ENCODE peak calls at places on chromosomes 7 and 10, in ten cellular contexts. One of them, this sample, is unnamed.

GRCh38 chr10:46325021-46325420 is 38.2 kb downstream of the ANTXRL start:
- DNase-seq in K562: no peak
- DNase-seq in transverse colon: no peak
- DNase-seq in sigmoid colon: no peak
- DNase-seq in prostate gland: no peak
- DNase-seq in suprapubic skin: no peak
- DNase-seq in GM23338: peak; percentile 35
- DNase-seq in breast epithelium: no peak
- DNase-seq in stomach: no peak
- DNase-seq in HepG2: no peak
- DNase-seq in this sample: no peak

GRCh38 chr10:120327671-120328070 is 129.4 kb upstream of the PLPP4 start:
- DNase-seq in transverse colon: no peak
- DNase-seq in breast epithelium: no peak
- DNase-seq in sigmoid colon: no peak
- DNase-seq in prostate gland: no peak
- DNase-seq in K562: no peak
- DNase-seq in suprapubic skin: no peak
- DNase-seq in HepG2: no peak
- DNase-seq in GM23338: peak; percentile 4
- DNase-seq in stomach: no peak
- DNase-seq in this sample: no peak

GRCh38 chr10:69883256-69883655 is 81.5 kb downstream of the COL13A1 start:
- DNase-seq in suprapubic skin: no peak
- DNase-seq in breast epithelium: no peak
- DNase-seq in GM23338: peak; percentile 42
- DNase-seq in transverse colon: peak; percentile 46
- DNase-seq in K562: peak; percentile 11
- DNase-seq in HepG2: peak; percentile 47
- DNase-seq in prostate gland: no peak
- DNase-seq in stomach: peak; percentile 37
- DNase-seq in sigmoid colon: no peak
- DNase-seq in this sample: no peak

GRCh38 chr10:71621263-71621751 is 98.3 kb downstream of the C10orf105 start:
- DNase-seq in transverse colon: no peak
- DNase-seq in sigmoid colon: peak; percentile 87
- DNase-seq in prostate gland: no peak
- DNase-seq in suprapubic skin: no peak
- DNase-seq in stomach: no peak
- DNase-seq in K562: peak; percentile 34
- DNase-seq in GM23338: peak; percentile 67
- DNase-seq in HepG2: no peak
- DNase-seq in breast epithelium: peak; percentile 47
- DNase-seq in this sample: no peak

GRCh38 chr10:100993986-100994708 is 5.5 kb upstream of the LZTS2 start:
- DNase-seq in sigmoid colon: peak; percentile 66
- DNase-seq in prostate gland: no peak
- DNase-seq in transverse colon: no peak
- DNase-seq in stomach: no peak
- DNase-seq in GM23338: peak; percentile 74
- DNase-seq in breast epithelium: no peak
- DNase-seq in K562: peak; percentile 28
- DNase-seq in HepG2: no peak
- DNase-seq in suprapubic skin: no peak
- DNase-seq in this sample: no peak

GRCh38 chr7:123711832-123712293 is 36.9 kb downstream of the WASL start:
- DNase-seq in suprapubic skin: no peak
- DNase-seq in sigmoid colon: no peak
- DNase-seq in HepG2: no peak
- DNase-seq in stomach: no peak
- DNase-seq in breast epithelium: no peak
- DNase-seq in transverse colon: no peak
- DNase-seq in prostate gland: no peak
- DNase-seq in GM23338: no peak
- DNase-seq in K562: peak; percentile 81
- DNase-seq in this sample: no peak

GRCh38 chr7:136925049-136925448 is 56.6 kb downstream of the CHRM2 start:
- DNase-seq in sigmoid colon: no peak
- DNase-seq in GM23338: no peak
- DNase-seq in stomach: no peak
- DNase-seq in suprapubic skin: no peak
- DNase-seq in transverse colon: no peak
- DNase-seq in prostate gland: no peak
- DNase-seq in breast epithelium: no peak
- DNase-seq in K562: no peak
- DNase-seq in HepG2: no peak
- DNase-seq in this sample: no peak

GRCh38 chr10:110498982-110499795 is 1.5 kb downstream of the DUSP5 start:
- DNase-seq in prostate gland: no peak
- DNase-seq in transverse colon: peak; percentile 64
- DNase-seq in sigmoid colon: no peak
- DNase-seq in stomach: peak; percentile 46
- DNase-seq in HepG2: peak; percentile 21
- DNase-seq in suprapubic skin: no peak
- DNase-seq in K562: peak; percentile 50
- DNase-seq in GM23338: peak; percentile 77
- DNase-seq in breast epithelium: peak; percentile 64
- DNase-seq in this sample: no peak

GRCh38 chr7:1591396-1591795 is 21.6 kb upstream of the PSMG3 start:
- DNase-seq in stomach: no peak
- DNase-seq in breast epithelium: no peak
- DNase-seq in GM23338: no peak
- DNase-seq in suprapubic skin: no peak
- DNase-seq in transverse colon: no peak
- DNase-seq in prostate gland: no peak
- DNase-seq in sigmoid colon: no peak
- DNase-seq in HepG2: no peak
- DNase-seq in K562: no peak
- DNase-seq in this sample: no peak

GRCh38 chr10:127151981-127152699 is 44.3 kb downstream of the INSYN2A start:
- DNase-seq in GM23338: peak; percentile 25
- DNase-seq in prostate gland: no peak
- DNase-seq in K562: no peak
- DNase-seq in breast epithelium: no peak
- DNase-seq in transverse colon: no peak
- DNase-seq in sigmoid colon: no peak
- DNase-seq in stomach: no peak
- DNase-seq in HepG2: peak; percentile 24
- DNase-seq in suprapubic skin: no peak
- DNase-seq in this sample: no peak

GRCh38 chr10:88318803-88319202 is 264.3 kb downstream of the RNLS start:
- DNase-seq in sigmoid colon: no peak
- DNase-seq in GM23338: peak; percentile 62
- DNase-seq in prostate gland: no peak
- DNase-seq in transverse colon: no peak
- DNase-seq in suprapubic skin: no peak
- DNase-seq in HepG2: peak; percentile 1
- DNase-seq in breast epithelium: no peak
- DNase-seq in stomach: no peak
- DNase-seq in K562: peak; percentile 1
- DNase-seq in this sample: no peak

GRCh38 chr7:74707216-74707615 is 49.7 kb downstream of the GTF2I start:
- DNase-seq in GM23338: no peak
- DNase-seq in HepG2: no peak
- DNase-seq in transverse colon: no peak
- DNase-seq in K562: no peak
- DNase-seq in breast epithelium: no peak
- DNase-seq in sigmoid colon: no peak
- DNase-seq in stomach: no peak
- DNase-seq in suprapubic skin: no peak
- DNase-seq in prostate gland: no peak
- DNase-seq in this sample: no peak

GRCh38 chr7:74708569-74709275 is 51.2 kb downstream of the GTF2I start:
- DNase-seq in GM23338: no peak
- DNase-seq in prostate gland: no peak
- DNase-seq in transverse colon: no peak
- DNase-seq in sigmoid colon: no peak
- DNase-seq in stomach: no peak
- DNase-seq in K562: no peak
- DNase-seq in breast epithelium: no peak
- DNase-seq in suprapubic skin: no peak
- DNase-seq in HepG2: no peak
- DNase-seq in this sample: no peak

GRCh38 chr7:74713567-74713966 is 56.0 kb downstream of the GTF2I start:
- DNase-seq in suprapubic skin: no peak
- DNase-seq in HepG2: no peak
- DNase-seq in stomach: no peak
- DNase-seq in prostate gland: no peak
- DNase-seq in K562: no peak
- DNase-seq in breast epithelium: no peak
- DNase-seq in GM23338: no peak
- DNase-seq in transverse colon: no peak
- DNase-seq in sigmoid colon: no peak
- DNase-seq in this sample: no peak

GRCh38 chr7:74709880-74710671 is 52.6 kb downstream of the GTF2I start:
- DNase-seq in suprapubic skin: no peak
- DNase-seq in breast epithelium: no peak
- DNase-seq in stomach: no peak
- DNase-seq in GM23338: peak; percentile 26
- DNase-seq in prostate gland: no peak
- DNase-seq in K562: peak; percentile 32
- DNase-seq in HepG2: no peak
- DNase-seq in sigmoid colon: no peak
- DNase-seq in transverse colon: no peak
- DNase-seq in this sample: peak; percentile 10
- TF ChIP-seq CTCF in suprapubic skin: no peak
- TF ChIP-seq CTCF in breast epithelium: no peak
- TF ChIP-seq CTCF in stomach: peak; percentile 9
- TF ChIP-seq CTCF in GM23338: peak; percentile 21
- TF ChIP-seq CTCF in prostate gland: no peak
- TF ChIP-seq CTCF in K562: peak; percentile 33
- TF ChIP-seq CTCF in HepG2: peak; percentile 25
- TF ChIP-seq CTCF in sigmoid colon: no peak
- TF ChIP-seq CTCF in transverse colon: no peak
- TF ChIP-seq CTCF in this sample: no peak

DNA sequence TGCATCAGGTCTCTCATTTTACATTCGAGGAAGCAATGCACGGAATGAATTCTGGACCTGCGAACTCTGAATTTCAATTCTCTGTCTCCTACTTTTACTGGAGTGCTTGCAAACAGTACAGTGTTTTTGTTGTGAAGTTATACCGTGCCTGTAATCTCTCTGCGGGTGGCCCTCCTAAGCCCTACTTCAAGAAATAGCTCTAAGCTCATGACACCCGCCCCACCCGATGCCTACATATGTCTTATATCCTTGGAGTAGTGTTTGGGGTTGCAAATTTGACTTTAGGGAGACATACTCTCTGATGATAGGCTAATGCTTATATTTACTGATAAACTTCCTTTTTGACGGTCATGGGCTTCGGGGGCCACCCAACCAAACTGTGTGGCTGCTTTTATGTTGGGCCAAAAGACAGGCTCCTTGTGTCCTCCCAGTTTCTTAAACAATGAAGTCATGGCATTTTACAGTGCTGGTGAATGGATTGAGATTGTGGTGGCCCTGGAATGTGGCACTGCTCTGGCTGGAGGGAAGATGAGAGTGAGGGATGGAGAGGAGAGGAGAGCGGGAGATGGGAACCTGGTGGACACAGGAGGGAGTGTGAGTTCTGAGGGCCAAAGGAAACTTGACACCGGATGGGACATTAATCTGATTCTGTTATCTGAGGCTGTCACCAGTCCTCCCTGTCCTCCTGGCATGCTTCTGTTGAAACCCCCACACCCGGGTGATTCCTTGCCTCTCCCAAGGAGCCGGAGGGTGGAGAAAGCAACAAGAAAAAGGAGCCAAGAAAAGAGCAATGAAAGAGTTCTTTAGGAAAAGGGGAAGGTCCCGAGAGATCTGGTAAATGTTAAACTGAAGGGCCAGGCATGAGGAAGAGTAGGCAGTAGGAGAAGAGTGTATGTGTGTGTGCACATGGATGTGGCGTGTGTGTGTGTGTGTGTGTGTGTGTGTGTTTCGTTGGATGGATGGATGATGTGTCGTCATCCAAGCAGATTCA is 113.2 kb downstream of the TCF7L2 start:
- DNase-seq in stomach: no peak
- DNase-seq in transverse colon: no peak
- DNase-seq in GM23338: peak; percentile 80
- DNase-seq in sigmoid colon: no peak
- DNase-seq in K562: peak; percentile 79
- DNase-seq in prostate gland: no peak
- DNase-seq in suprapubic skin: no peak
- DNase-seq in breast epithelium: no peak
- DNase-seq in HepG2: no peak
- DNase-seq in this sample: no peak
- TF ChIP-seq POLR2AphosphoS5 in stomach: no peak
- TF ChIP-seq POLR2AphosphoS5 in transverse colon: no peak
- TF ChIP-seq POLR2AphosphoS5 in GM23338: no peak
- TF ChIP-seq POLR2AphosphoS5 in sigmoid colon: peak; percentile 18
- TF ChIP-seq POLR2AphosphoS5 in K562: peak; percentile 34
- TF ChIP-seq POLR2AphosphoS5 in prostate gland: no peak
- TF ChIP-seq POLR2AphosphoS5 in suprapubic skin: no peak
- TF ChIP-seq POLR2AphosphoS5 in breast epithelium: no peak
- TF ChIP-seq POLR2AphosphoS5 in HepG2: no peak
- TF ChIP-seq POLR2AphosphoS5 in this sample: no peak

GRCh38 chr10:86635402-86635801 is 18.9 kb upstream of the OPN4 start:
- DNase-seq in GM23338: no peak
- DNase-seq in breast epithelium: no peak
- DNase-seq in K562: no peak
- DNase-seq in suprapubic skin: no peak
- DNase-seq in stomach: no peak
- DNase-seq in HepG2: no peak
- DNase-seq in transverse colon: no peak
- DNase-seq in sigmoid colon: no peak
- DNase-seq in prostate gland: no peak
- DNase-seq in this sample: no peak

GRCh38 chr10:86630079-86630478 is 24.3 kb upstream of the OPN4 start:
- DNase-seq in GM23338: no peak
- DNase-seq in suprapubic skin: no peak
- DNase-seq in transverse colon: no peak
- DNase-seq in K562: no peak
- DNase-seq in sigmoid colon: no peak
- DNase-seq in breast epithelium: no peak
- DNase-seq in HepG2: no peak
- DNase-seq in stomach: no peak
- DNase-seq in prostate gland: no peak
- DNase-seq in this sample: no peak

GRCh38 chr10:86632951-86633350 is 21.4 kb upstream of the OPN4 start:
- DNase-seq in sigmoid colon: no peak
- DNase-seq in breast epithelium: no peak
- DNase-seq in prostate gland: no peak
- DNase-seq in suprapubic skin: no peak
- DNase-seq in stomach: no peak
- DNase-seq in HepG2: peak; percentile 30
- DNase-seq in transverse colon: no peak
- DNase-seq in K562: no peak
- DNase-seq in GM23338: no peak
- DNase-seq in this sample: no peak

GRCh38 chr10:86632009-86632800 is 22.1 kb upstream of the OPN4 start:
- DNase-seq in breast epithelium: no peak
- DNase-seq in sigmoid colon: no peak
- DNase-seq in stomach: peak; percentile 51
- DNase-seq in K562: peak; percentile 9
- DNase-seq in transverse colon: peak; percentile 28
- DNase-seq in suprapubic skin: no peak
- DNase-seq in GM23338: peak; percentile 94
- DNase-seq in prostate gland: no peak
- DNase-seq in HepG2: no peak
- DNase-seq in this sample: no peak
- TF ChIP-seq CTCF in breast epithelium: no peak
- TF ChIP-seq CTCF in sigmoid colon: no peak
- TF ChIP-seq CTCF in stomach: no peak
- TF ChIP-seq CTCF in K562: peak; percentile 36
- TF ChIP-seq CTCF in transverse colon: peak; percentile 8
- TF ChIP-seq CTCF in suprapubic skin: peak; percentile 51
- TF ChIP-seq CTCF in GM23338: peak; percentile 68
- TF ChIP-seq CTCF in prostate gland: no peak
- TF ChIP-seq CTCF in HepG2: no peak
- TF ChIP-seq CTCF in this sample: peak; percentile 60

GRCh38 chr7:42238709-42239395 is 1.8 kb upstream of the GLI3 start:
- DNase-seq in breast epithelium: no peak
- DNase-seq in stomach: no peak
- DNase-seq in sigmoid colon: peak; percentile 85
- DNase-seq in K562: no peak
- DNase-seq in HepG2: no peak
- DNase-seq in transverse colon: peak; percentile 10
- DNase-seq in suprapubic skin: no peak
- DNase-seq in prostate gland: no peak
- DNase-seq in GM23338: peak; percentile 51
- DNase-seq in this sample: no peak
- TF ChIP-seq POLR2AphosphoS5 in breast epithelium: peak; percentile 32
- TF ChIP-seq POLR2AphosphoS5 in stomach: no peak
- TF ChIP-seq POLR2AphosphoS5 in sigmoid colon: no peak
- TF ChIP-seq POLR2AphosphoS5 in K562: no peak
- TF ChIP-seq POLR2AphosphoS5 in HepG2: no peak
- TF ChIP-seq POLR2AphosphoS5 in transverse colon: no peak
- TF ChIP-seq POLR2AphosphoS5 in suprapubic skin: no peak
- TF ChIP-seq POLR2AphosphoS5 in prostate gland: no peak
- TF ChIP-seq POLR2AphosphoS5 in GM23338: no peak
- TF ChIP-seq POLR2AphosphoS5 in this sample: no peak

This sample was measured in Panc1.